ENCODE peak calls at places on chromosomes 12 and 14, in four cellular contexts. P is astrocyte of the spinal cord, N is EL, O is T follicular helper cell. I is an unnamed sample.

GRCh38 chr12:66837311-66837627 is 158.4 kb upstream of the GRIP1 start:
- DNase-seq in P (no peak), N (no peak), O (no peak), I (no peak)

GRCh38 chr12:236445-236844 is 22.5 kb upstream of the SLC6A12 start:
- DNase-seq in P (no peak), N (no peak), O (no peak), I (no peak)

GRCh38 chr14:61585598-61586538 is 109.4 kb upstream of the HIF1A start:
- DNase-seq in P (peak), N (peak), O (no peak), I (no peak)

GRCh38 chr12:82525616-82526015 is 161.1 kb upstream of the TMTC2 start:
- DNase-seq in P (no peak), N (no peak), O (no peak), I (no peak)

GRCh38 chr14:74712499-74713394 is at the start of the genes AREL1 and FCF1:
- DNase-seq in P (peak), N (peak), O (peak), I (peak)

GRCh38 chr14:105151838-105152793 is 16.5 kb downstream of the JAG2 start:
- DNase-seq in P (no peak), N (no peak), O (no peak), I (no peak)

GRCh38 chr14:61485670-61486069 is 164.3 kb downstream of the PRKCH start:
- DNase-seq in P (no peak), N (no peak), O (no peak), I (no peak)

GRCh38 chr12:123075092-123075491 is 75.8 kb downstream of the PITPNM2 start:
- DNase-seq in P (no peak), N (no peak), O (no peak), I (no peak)

GRCh38 chr14:64704145-64704742 is at the start of gene PLEKHG3:
- DNase-seq in P (peak), N (peak), O (no peak), I (no peak)

GRCh38 chr14:89427426-89428162 is 10.6 kb upstream of the FOXN3 start:
- DNase-seq in P (no peak), N (no peak), O (no peak), I (no peak)

GRCh38 chr14:54451961-54452360 is 10.8 kb upstream of the CNIH1 start:
- DNase-seq in P (no peak), N (no peak), O (no peak), I (no peak)

GRCh38 chr12:11675952-11676505 is 26.6 kb downstream of the ETV6 start:
- DNase-seq in P (no peak), N (no peak), O (no peak), I (no peak)

GRCh38 chr12:117878598-117878997 is 90.2 kb downstream of the KSR2 start:
- DNase-seq in P (no peak), N (no peak), O (no peak), I (no peak)

I was measured in effector memory CD4-positive, alpha-beta T cell.